ENCODE peak calls at places on chromosome 9, in six cellular contexts. Q, Y, C, S, T and U are unnamed samples.

GRCh38 chr9:126376903-126377342 is 50.3 kb downstream of the MVB12B start:
- DNase-seq in Q (no peak), Y (no peak), C (peak; percentile 41), S (no peak), T (no peak), U (no peak)

GRCh38 chr9:136868644-136869043 is 2.5 kb upstream of the EDF1 start:
- DNase-seq in Q (peak; percentile 14), Y (no peak), C (no peak), S (no peak), T (no peak), U (no peak)

GRCh38 chr9:8486095-8486494 is 686.5 kb upstream of the DMAC1 start:
- DNase-seq in Q (peak; percentile 23), Y (peak; percentile 36), C (no peak), S (no peak), T (no peak), U (peak; percentile 55)

GRCh38 chr9:33468215-33468730 is 5.5 kb downstream of the NOL6 start:
- DNase-seq in Q (peak; percentile 15), Y (no peak), C (no peak), S (no peak), T (no peak), U (no peak)

GRCh38 chr9:134661791-134662142 is 20.2 kb downstream of the COL5A1 start:
- DNase-seq in Q (no peak), Y (no peak), C (no peak), S (no peak), T (peak; percentile 85), U (no peak)

GRCh38 chr9:111842313-111842712 is 47.6 kb upstream of the SHOC1 start:
- DNase-seq in Q (no peak), Y (no peak), C (no peak), S (no peak), T (no peak), U (no peak)

GRCh38 chr9:99038396-99038795 is 66.5 kb upstream of the TGFBR1 start:
- DNase-seq in Q (no peak), Y (no peak), C (no peak), S (no peak), T (no peak), U (no peak)

GRCh38 chr9:83119873-83120272 is 56.9 kb upstream of the RASEF start:
- DNase-seq in Q (no peak), Y (no peak), C (no peak), S (no peak), T (no peak), U (no peak)

GRCh38 chr9:624935-625505 is 216.5 kb upstream of the DMRT1 start:
- DNase-seq in Q (no peak), Y (no peak), C (no peak), S (no peak), T (no peak), U (no peak)

GRCh38 chr9:36866840-36867239 is 167.2 kb downstream of the PAX5 start:
- DNase-seq in Q (peak; percentile 89), Y (no peak), C (no peak), S (no peak), T (no peak), U (no peak)

GRCh38 chr9:78782234-78782633 is 485.3 kb downstream of the PSAT1 start:
- DNase-seq in Q (no peak), Y (no peak), C (no peak), S (no peak), T (no peak), U (no peak)

GRCh38 chr9:135230817-135231520 is 143.5 kb downstream of the OLFM1 start:
- DNase-seq in Q (no peak), Y (no peak), C (no peak), S (no peak), T (no peak), U (peak; percentile 24)

GRCh38 chr9:137294684-137295312 is 7.3 kb downstream of the NRARP start:
- DNase-seq in Q (peak; percentile 87), Y (no peak), C (no peak), S (no peak), T (no peak), U (peak; percentile 41)

GRCh38 chr9:133357656-133358055 is 1.3 kb downstream of the SURF2 start:
- DNase-seq in Q (no peak), Y (no peak), C (no peak), S (no peak), T (no peak), U (no peak)

GRCh38 chr9:95100071-95100627 is 217.4 kb downstream of the FANCC start:
- DNase-seq in Q (no peak), Y (peak; percentile 36), C (no peak), S (no peak), T (no peak), U (no peak)

GRCh38 chr9:129685220-129685932 is 19.9 kb downstream of the PRRX2 start:
- DNase-seq in Q (no peak), Y (peak; percentile 74), C (no peak), S (no peak), T (no peak), U (no peak)

GRCh38 chr9:84862786-84863185 is 193.3 kb downstream of the NTRK2 start:
- DNase-seq in Q (peak; percentile 41), Y (no peak), C (no peak), S (no peak), T (peak; percentile 48), U (peak; percentile 27)

GRCh38 chr9:72443855-72444254 is 77.6 kb upstream of the TMC1 start:
- DNase-seq in Q (no peak), Y (peak; percentile 73), C (no peak), S (no peak), T (no peak), U (no peak)

GRCh38 chr9:129174724-129175514 is 3.1 kb downstream of the IER5L start:
- DNase-seq in Q (peak; percentile 92), Y (peak; percentile 83), C (peak; percentile 59), S (peak; percentile 32), T (peak; percentile 88), U (peak; percentile 71)

GRCh38 chr9:78132688-78133033 is 101.0 kb upstream of the GNAQ start:
- DNase-seq in Q (no peak), Y (no peak), C (no peak), S (no peak), T (no peak), U (no peak)

GRCh38 chr9:132249123-132249522 is 87.3 kb downstream of the NTNG2 start:
- DNase-seq in Q (peak; percentile 23), Y (no peak), C (no peak), S (no peak), T (no peak), U (no peak)

GRCh38 chr9:123568691-123569342 is 212.8 kb downstream of the CRB2 start:
- DNase-seq in Q (no peak), Y (no peak), C (no peak), S (no peak), T (peak; percentile 9), U (no peak)

GRCh38 chr9:130555968-130556367 is 23.4 kb upstream of the FUBP3 start:
- DNase-seq in Q (no peak), Y (peak; percentile 28), C (no peak), S (no peak), T (no peak), U (no peak)

GRCh38 chr9:78573205-78573604 is 276.3 kb downstream of the PSAT1 start:
- DNase-seq in Q (no peak), Y (no peak), C (peak; percentile 3), S (no peak), T (no peak), U (no peak)

GRCh38 chr9:38068616-38068865 is 486 bp downstream of the SHB start:
- DNase-seq in Q (no peak), Y (peak; percentile 33), C (no peak), S (peak; percentile 44), T (no peak), U (peak; percentile 55)

GRCh38 chr9:110942522-110942921 is 95.7 kb downstream of the LPAR1 start:
- DNase-seq in Q (no peak), Y (peak; percentile 37), C (no peak), S (no peak), T (no peak), U (no peak)

GRCh38 chr9:92481029-92481633 is 1.2 kb downstream of the ASPN start:
- DNase-seq in Q (no peak), Y (no peak), C (no peak), S (no peak), T (no peak), U (no peak)

GRCh38 chr9:18907927-18908625 is 124.9 kb downstream of the SAXO1 start:
- DNase-seq in Q (peak; percentile 50), Y (no peak), C (no peak), S (no peak), T (no peak), U (no peak)

GRCh38 chr9:17280350-17281012 is 145.6 kb downstream of the CNTLN start:
- DNase-seq in Q (no peak), Y (no peak), C (no peak), S (no peak), T (peak; percentile 1), U (no peak)

GRCh38 chr9:100372648-100373047 is 19.9 kb upstream of the TEX10 start:
- DNase-seq in Q (no peak), Y (no peak), C (no peak), S (no peak), T (no peak), U (no peak)

GRCh38 chr9:76333964-76334363 is 60.3 kb downstream of the RFK start:
- DNase-seq in Q (no peak), Y (no peak), C (no peak), S (no peak), T (no peak), U (no peak)

GRCh38 chr9:7153566-7153965 is 395.8 kb downstream of the KDM4C start:
- DNase-seq in Q (no peak), Y (no peak), C (no peak), S (no peak), T (no peak), U (no peak)

GRCh38 chr9:73701415-73702057 is 549.9 kb downstream of the ANXA1 start:
- DNase-seq in Q (no peak), Y (no peak), C (no peak), S (no peak), T (no peak), U (no peak)

GRCh38 chr9:128254362-128254761 is 21.4 kb downstream of the GOLGA2 start:
- DNase-seq in Q (peak; percentile 69), Y (no peak), C (no peak), S (no peak), T (no peak), U (no peak)